ENCODE peak calls at places on chromosomes 7 and 10, in ten cellular contexts. Q, P, M, J, T, Y, I, V, Z and G are unnamed samples.

GRCh38 chr7:21653623-21654022 is 110.8 kb downstream of the DNAH11 start:
- DNase-seq in Q (no peak), P (no peak), M (no peak), J (no peak), T (no peak), Y (no peak), I (no peak), V (no peak), Z (no peak), G (no peak)

GRCh38 chr10:129918401-129918800 is 45.7 kb downstream of the EBF3 start:
- DNase-seq in Q (no peak), P (no peak), M (no peak), J (no peak), T (no peak), Y (no peak), I (no peak), V (no peak), Z (no peak), G (no peak)

GRCh38 chr7:33485746-33486491 is 356.6 kb downstream of the BBS9 start:
- DNase-seq in Q (no peak), P (peak), M (no peak), J (no peak), T (no peak), Y (no peak), I (no peak), V (no peak), Z (no peak), G (peak)

GRCh38 chr10:115514895-115515294 is 421.7 kb downstream of the ATRNL1 start:
- DNase-seq in Q (no peak), P (no peak), M (no peak), J (no peak), T (no peak), Y (no peak), I (no peak), V (no peak), Z (no peak), G (peak)

GRCh38 chr7:71739520-71740195 is 607.7 kb downstream of the GALNT17 start:
- DNase-seq in Q (no peak), P (no peak), M (no peak), J (no peak), T (no peak), Y (no peak), I (no peak), V (no peak), Z (no peak), G (no peak)

GRCh38 chr10:132247943-132248342 is 59.8 kb downstream of the STK32C start:
- DNase-seq in Q (no peak), P (no peak), M (no peak), J (no peak), T (no peak), Y (no peak), I (no peak), V (no peak), Z (no peak), G (no peak)

GRCh38 chr7:2138146-2138765 is 94.5 kb downstream of the MAD1L1 start:
- DNase-seq in Q (no peak), P (no peak), M (no peak), J (no peak), T (no peak), Y (peak), I (peak), V (no peak), Z (no peak), G (no peak)

GRCh38 chr10:57818522-57818921 is 449.2 kb downstream of the IPMK start:
- DNase-seq in Q (no peak), P (no peak), M (no peak), J (no peak), T (no peak), Y (no peak), I (no peak), V (no peak), Z (no peak), G (no peak)

GRCh38 chr10:12656518-12657142 is 307.3 kb downstream of the CAMK1D start:
- DNase-seq in Q (peak), P (peak), M (peak), J (peak), T (peak), Y (no peak), I (no peak), V (no peak), Z (no peak), G (peak)